ENCODE peak calls at places on chromosomes 1 and 21, in seven cellular contexts. C is K562, J is GM12878, D is HCT116, B is H1, K is SK-N-SH, W is HepG2. Z is an unnamed sample.

GRCh38 chr1:210828996-210829596 is 304.9 kb downstream of the KCNH1 start:
- DNase-seq in C (no peak), J (no peak), D (no peak), B (no peak), K (no peak), W (no peak), Z (no peak)

GRCh38 chr1:245858022-245858421 is 649.1 kb downstream of the SMYD3 start:
- DNase-seq in C (no peak), J (no peak), D (no peak), B (no peak), K (no peak), W (no peak), Z (no peak)

GRCh38 chr1:174982971-174983689 is 16.6 kb upstream of the CACYBP start:
- DNase-seq in C (peak; percentile 74), J (no peak), D (peak; percentile 36), B (no peak), K (peak; percentile 28), W (peak; percentile 34), Z (peak; percentile 43)

GRCh38 chr21:33854604-33855003 is 61.0 kb downstream of the ATP5PO start:
- DNase-seq in C (peak; percentile 24), J (no peak), D (no peak), B (no peak), K (no peak), W (peak; percentile 34), Z (no peak)

GRCh38 chr1:18012686-18013085 is 94.9 kb upstream of the IGSF21 start:
- DNase-seq in C (no peak), J (no peak), D (no peak), B (no peak), K (no peak), W (no peak), Z (no peak)

GRCh38 chr1:52697795-52698674 is at the start of gene COA7:
- DNase-seq in C (peak; percentile 96), J (peak; percentile 23), D (peak; percentile 62), B (no peak), K (peak; percentile 93), W (peak; percentile 73), Z (peak; percentile 81)

GRCh38 chr1:152398812-152399698 is 15.0 kb downstream of the CRNN start:
- DNase-seq in C (peak; percentile 9), J (no peak), D (peak; percentile 63), B (no peak), K (no peak), W (peak; percentile 25), Z (peak; percentile 44)

GRCh38 chr1:68112835-68113243 is 62.4 kb upstream of the DIRAS3 start:
- DNase-seq in C (no peak), J (no peak), D (peak; percentile 54), B (no peak), K (no peak), W (no peak), Z (no peak)

GRCh38 chr1:91622586-91622985 is 121.9 kb downstream of the CDC7 start:
- DNase-seq in C (no peak), J (no peak), D (no peak), B (no peak), K (no peak), W (no peak), Z (no peak)

GRCh38 chr1:39732730-39733129 is 6.0 kb upstream of the PPIE start:
- DNase-seq in C (no peak), J (no peak), D (no peak), B (no peak), K (no peak), W (no peak), Z (no peak)

GRCh38 chr1:31980835-31981782 is 32.6 kb upstream of the KHDRBS1 start:
- DNase-seq in C (no peak), J (peak; percentile 60), D (no peak), B (no peak), K (no peak), W (no peak), Z (no peak)

GRCh38 chr1:211148371-211148770 is 14.4 kb upstream of the KCNH1 start:
- DNase-seq in C (no peak), J (no peak), D (no peak), B (no peak), K (no peak), W (no peak), Z (no peak)

GRCh38 chr1:209989525-209989924 is 51.5 kb downstream of the SYT14 start:
- DNase-seq in C (no peak), J (no peak), D (no peak), B (no peak), K (peak; percentile 28), W (no peak), Z (no peak)

GRCh38 chr1:228487336-228488106 is at the start of gene RNF187:
- DNase-seq in C (peak; percentile 66), J (no peak), D (no peak), B (no peak), K (peak; percentile 97), W (no peak), Z (no peak)

GRCh38 chr1:173863224-173864151 is 4.3 kb downstream of the GAS5 start:
- DNase-seq in C (peak; percentile 16), J (no peak), D (no peak), B (no peak), K (no peak), W (no peak), Z (no peak)

GRCh38 chr1:245177071-245177900 is 22.5 kb downstream of the KIF26B start:
- DNase-seq in C (no peak), J (no peak), D (peak; percentile 54), B (no peak), K (peak; percentile 71), W (no peak), Z (no peak)

GRCh38 chr21:35648512-35648911 is 411.8 kb downstream of the SETD4 start:
- DNase-seq in C (no peak), J (no peak), D (no peak), B (no peak), K (no peak), W (no peak), Z (no peak)
- TF ChIP-seq YY1 in C (no peak), J (no peak), D (no peak), B (no peak), K (no peak), W (no peak), Z (no peak)

GRCh38 chr1:200458780-200459179 is 48.9 kb upstream of the ZNF281 start:
- DNase-seq in C (no peak), J (no peak), D (no peak), B (no peak), K (no peak), W (no peak), Z (no peak)

GRCh38 chr1:200454425-200454824 is 44.6 kb upstream of the ZNF281 start:
- DNase-seq in C (peak; percentile 23), J (no peak), D (no peak), B (no peak), K (peak; percentile 21), W (no peak), Z (no peak)

GRCh38 chr1:200457810-200458209 is 48.0 kb upstream of the ZNF281 start:
- DNase-seq in C (no peak), J (no peak), D (no peak), B (no peak), K (no peak), W (no peak), Z (no peak)

GRCh38 chr1:200452850-200453543 is 43.2 kb upstream of the ZNF281 start:
- DNase-seq in C (peak; percentile 14), J (no peak), D (no peak), B (no peak), K (no peak), W (no peak), Z (peak; percentile 18)

DNA sequence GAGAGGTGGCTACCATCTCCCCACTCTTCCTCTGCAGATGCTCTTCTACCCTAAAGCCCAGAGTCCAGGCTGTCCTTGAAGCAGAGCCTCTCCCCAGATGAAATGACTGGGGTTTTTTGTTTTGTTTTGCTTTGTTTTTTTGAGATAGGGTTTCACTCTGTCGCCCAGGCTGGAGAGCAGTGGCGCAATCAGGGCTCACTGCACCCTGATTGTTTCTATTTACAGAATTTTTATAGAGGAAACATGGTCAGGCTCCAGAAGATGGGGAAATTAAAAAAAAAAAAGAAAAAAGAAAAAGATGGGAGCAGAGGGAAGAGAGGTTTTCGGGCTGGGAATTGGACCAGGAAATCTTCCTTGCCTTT is 43.7 kb upstream of the ZNF281 start:
- DNase-seq in C (no peak), J (no peak), D (no peak), B (no peak), K (no peak), W (no peak), Z (no peak)
- H3K4me3 ChIP-seq in C (no peak overlapping the region), J (no peak overlapping the region), D (no peak overlapping the region), B (no peak overlapping the region), K (no peak overlapping the region), W (no peak overlapping the region), Z (no peak overlapping the region)

GRCh38 chr21:42515708-42516502 is 2.3 kb downstream of the SLC37A1 start:
- DNase-seq in C (no peak), J (no peak), D (peak; percentile 48), B (no peak), K (no peak), W (no peak), Z (no peak)

GRCh38 chr21:42514883-42515228 is 1.2 kb downstream of the SLC37A1 start:
- DNase-seq in C (no peak), J (no peak), D (no peak), B (no peak), K (no peak), W (no peak), Z (no peak)

GRCh38 chr21:42512346-42513034 is 1.2 kb upstream of the SLC37A1 start:
- DNase-seq in C (no peak), J (no peak), D (no peak), B (no peak), K (no peak), W (no peak), Z (no peak)

GRCh38 chr21:42513151-42513984 is at the start of gene SLC37A1:
- DNase-seq in C (no peak), J (no peak), D (no peak), B (no peak), K (peak; percentile 75), W (no peak), Z (no peak)

DNA sequence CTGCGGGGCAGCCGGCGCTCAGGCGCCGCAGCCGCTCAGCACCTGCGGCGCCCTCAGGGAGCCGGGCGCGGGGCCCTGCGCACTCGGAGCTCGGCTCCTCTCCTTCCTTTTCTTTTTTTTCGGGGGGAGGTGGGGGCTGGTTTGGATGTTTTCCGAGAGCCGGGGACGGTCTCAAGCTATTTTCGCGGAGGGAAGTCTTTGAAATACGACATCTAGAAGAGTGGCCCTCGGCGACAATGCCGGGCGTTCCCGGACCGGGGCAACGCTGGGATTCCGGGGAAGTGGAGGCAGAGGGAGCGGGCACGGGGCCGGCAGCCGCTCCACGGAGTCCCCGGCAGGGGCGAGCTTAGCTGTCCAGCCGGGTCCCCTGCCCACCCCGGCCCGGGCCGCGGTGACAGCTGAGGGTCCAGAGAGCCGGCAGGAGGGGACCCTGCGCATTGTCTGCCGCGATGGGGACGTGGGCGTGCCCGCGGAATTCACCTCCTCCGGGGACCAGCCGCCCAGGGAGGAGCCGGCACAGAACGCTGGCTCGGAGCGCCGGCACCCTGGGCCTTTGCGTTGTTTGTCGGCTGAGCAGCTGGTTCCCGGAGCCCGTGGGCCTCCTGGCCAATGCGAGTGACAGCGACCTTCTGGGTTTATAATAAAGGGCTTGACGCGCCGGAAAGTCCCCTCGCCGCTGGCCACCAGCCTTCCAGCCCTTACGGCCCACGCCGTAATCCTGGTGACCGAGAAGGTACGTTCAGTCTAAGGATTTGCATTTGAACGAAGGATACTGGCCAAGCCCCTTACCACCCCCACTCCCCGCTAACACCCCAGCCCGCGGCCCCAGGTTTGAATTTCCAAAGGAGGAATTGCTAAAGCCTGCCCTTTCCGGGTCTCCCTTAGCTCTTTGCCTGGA is 582 bp downstream of the SLC37A1 start:
- DNase-seq in C (no peak), J (no peak), D (no peak), B (no peak), K (peak; percentile 74), W (no peak), Z (peak; percentile 68)
- H3K4me1 ChIP-seq in C (peaks cover 16% of the 10 kb centered on the region), J (peaks cover 11% of the 10 kb centered on the region), D (peaks cover 55% of the 10 kb centered on the region), B (peaks cover 13% of the 10 kb centered on the region), K (peaks cover 2% of the 10 kb centered on the region), W (peaks cover 10% of the 10 kb centered on the region), Z (peaks cover 12% of the 10 kb centered on the region)

GRCh38 chr1:3330771-3331245 is 123.7 kb upstream of the ARHGEF16 start:
- DNase-seq in C (no peak), J (no peak), D (no peak), B (no peak), K (no peak), W (peak; percentile 41), Z (no peak)
- TF ChIP-seq YY1 in C (no peak), J (no peak), D (no peak), B (no peak), K (no peak), W (no peak), Z (no peak)